ENCODE peak calls at places on chromosomes 11 and 22, in seven cellular contexts. N is fibroblast of the aortic adventitia, X is thoracic aorta, S is AG04449, H is A549, A is adrenal gland, W is cardiac fibroblast. Z is an unnamed sample.

GRCh38 chr11:35083181-35084061 is 55.5 kb upstream of the CD44 start:
- DNase-seq in N (peak), X (peak), S (peak), H (peak), A (no peak), W (peak), Z (peak)

GRCh38 chr11:118672865-118673264 is 6.6 kb downstream of the TREH start:
- DNase-seq in N (no peak), X (no peak), S (no peak), H (no peak), A (no peak), W (no peak), Z (peak)

GRCh38 chr11:78244546-78245315 is 56.0 kb downstream of the USP35 start:
- DNase-seq in N (peak), X (no peak), S (no peak), H (no peak), A (no peak), W (peak), Z (peak)

GRCh38 chr22:50678651-50679521 is 6.3 kb downstream of the SHANK3 start:
- DNase-seq in N (no peak), X (no peak), S (no peak), H (no peak), A (no peak), W (no peak), Z (no peak)

GRCh38 chr11:96090711-96091110 is 166.8 kb upstream of the MTMR2 start:
- DNase-seq in N (peak), X (no peak), S (peak), H (no peak), A (no peak), W (peak), Z (peak)

GRCh38 chr11:69511358-69512015 is 30.0 kb downstream of the LINC01488 start:
- DNase-seq in N (peak), X (no peak), S (no peak), H (no peak), A (no peak), W (peak), Z (peak)

GRCh38 chr22:46098525-46099475 is 51.5 kb upstream of the PPARA start:
- DNase-seq in N (no peak), X (no peak), S (no peak), H (no peak), A (no peak), W (no peak), Z (no peak)

GRCh38 chr11:123690490-123690889 is 36.1 kb upstream of the SCN3B start:
- DNase-seq in N (peak), X (no peak), S (no peak), H (peak), A (no peak), W (peak), Z (peak)

GRCh38 chr11:111672949-111673348 is 70.7 kb downstream of the SIK2 start:
- DNase-seq in N (no peak), X (no peak), S (no peak), H (no peak), A (no peak), W (no peak), Z (no peak)

GRCh38 chr11:34423300-34423699 is 15.4 kb upstream of the CAT start:
- DNase-seq in N (no peak), X (no peak), S (no peak), H (no peak), A (no peak), W (no peak), Z (no peak)

GRCh38 chr22:19422440-19423301 is 8.9 kb downstream of the HIRA start:
- DNase-seq in N (no peak), X (no peak), S (no peak), H (no peak), A (no peak), W (no peak), Z (no peak)

GRCh38 chr22:41380993-41381328 is 781 bp upstream of the TEF start:
- DNase-seq in N (peak), X (peak), S (peak), H (peak), A (peak), W (peak), Z (peak)

GRCh38 chr11:96228472-96228871 is 114.5 kb downstream of the MAML2 start:
- DNase-seq in N (peak), X (peak), S (peak), H (no peak), A (peak), W (peak), Z (peak)

GRCh38 chr11:69295995-69296889 is 2.3 kb downstream of the MYEOV start:
- DNase-seq in N (peak), X (no peak), S (no peak), H (no peak), A (peak), W (peak), Z (peak)

GRCh38 chr22:46035742-46036557 is 59.0 kb upstream of the WNT7B start:
- DNase-seq in N (peak), X (peak), S (peak), H (peak), A (peak), W (peak), Z (peak)

GRCh38 chr11:57800444-57801184 is 39.0 kb downstream of the CTNND1 start:
- DNase-seq in N (peak), X (no peak), S (no peak), H (peak), A (no peak), W (peak), Z (peak)

GRCh38 chr11:46294365-46295309 is 17.2 kb downstream of the CREB3L1 start:
- DNase-seq in N (peak), X (no peak), S (peak), H (no peak), A (peak), W (peak), Z (peak)

GRCh38 chr22:22474733-22475132 is 33.8 kb downstream of the ZNF280B start:
- DNase-seq in N (no peak), X (no peak), S (no peak), H (no peak), A (no peak), W (no peak), Z (no peak)

GRCh38 chr11:88064097-88064705 is 111.0 kb downstream of the RAB38 start:
- DNase-seq in N (no peak), X (no peak), S (no peak), H (no peak), A (no peak), W (no peak), Z (no peak)

GRCh38 chr11:35144811-35145210 is 5.8 kb downstream of the CD44 start:
- DNase-seq in N (peak), X (no peak), S (no peak), H (no peak), A (no peak), W (peak), Z (peak)

GRCh38 chr11:65391007-65391406 is 4.6 kb downstream of the FRMD8 start:
- DNase-seq in N (no peak), X (no peak), S (no peak), H (peak), A (peak), W (peak), Z (peak)

GRCh38 chr11:2663915-2664314 is 35.9 kb downstream of the KCNQ1OT1 start:
- DNase-seq in N (no peak), X (no peak), S (no peak), H (no peak), A (no peak), W (no peak), Z (no peak)

GRCh38 chr11:69643646-69644045 is 2.7 kb downstream of the CCND1 start:
- DNase-seq in N (no peak), X (no peak), S (no peak), H (no peak), A (no peak), W (no peak), Z (no peak)

GRCh38 chr11:1805525-1805924 is 29.3 kb upstream of the SYT8 start:
- DNase-seq in N (no peak), X (no peak), S (no peak), H (no peak), A (peak), W (no peak), Z (no peak)

GRCh38 chr11:26278354-26278753 is 53.6 kb upstream of the ANO3 start:
- DNase-seq in N (no peak), X (no peak), S (no peak), H (no peak), A (no peak), W (no peak), Z (no peak)
- TF ChIP-seq CTCF in N (no peak), X (no peak), S (no peak), H (no peak), A (no peak), W (no peak), Z (no peak)

DNA sequence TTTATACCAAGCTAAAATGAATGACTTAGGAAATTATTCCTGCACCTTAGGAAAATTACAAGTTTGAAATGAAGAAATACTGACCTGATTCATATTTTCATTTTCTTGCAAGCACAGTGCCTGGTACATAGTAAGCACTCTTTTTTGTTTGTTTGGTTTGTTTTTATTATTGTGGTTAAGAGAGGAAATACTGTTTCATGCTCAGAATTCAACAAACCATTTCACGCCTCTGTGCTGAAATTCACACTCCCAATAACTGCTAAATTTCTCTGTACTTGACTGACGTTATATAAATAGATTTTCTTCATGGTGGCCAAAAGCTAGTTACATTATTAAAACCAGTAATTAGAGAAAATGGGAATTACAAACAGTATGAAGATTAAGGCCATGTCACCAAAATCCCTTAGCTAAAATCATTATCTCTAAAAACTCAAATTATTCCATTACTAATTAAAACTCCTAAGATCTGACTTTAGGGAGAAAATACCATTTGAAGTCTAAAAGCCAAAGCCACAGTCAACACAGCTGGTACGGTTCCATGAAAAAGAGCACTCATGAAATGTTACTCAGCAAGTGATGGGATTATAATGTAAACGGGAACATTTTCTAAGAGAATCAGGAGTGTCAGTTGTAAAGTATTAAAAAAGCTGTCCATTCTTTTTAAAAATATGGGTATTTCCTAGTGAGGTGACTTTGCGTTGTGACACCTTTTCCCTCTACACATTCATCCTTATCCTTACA is 77.8 kb upstream of the DDI1 start:
- DNase-seq in N (no peak), X (no peak), S (no peak), H (no peak), A (no peak), W (no peak), Z (no peak)
- H3K4me3 ChIP-seq in N (no peak), X (no peak), S (no peak), H (no peak), A (no peak), W (no peak), Z (no peak)

DNA sequence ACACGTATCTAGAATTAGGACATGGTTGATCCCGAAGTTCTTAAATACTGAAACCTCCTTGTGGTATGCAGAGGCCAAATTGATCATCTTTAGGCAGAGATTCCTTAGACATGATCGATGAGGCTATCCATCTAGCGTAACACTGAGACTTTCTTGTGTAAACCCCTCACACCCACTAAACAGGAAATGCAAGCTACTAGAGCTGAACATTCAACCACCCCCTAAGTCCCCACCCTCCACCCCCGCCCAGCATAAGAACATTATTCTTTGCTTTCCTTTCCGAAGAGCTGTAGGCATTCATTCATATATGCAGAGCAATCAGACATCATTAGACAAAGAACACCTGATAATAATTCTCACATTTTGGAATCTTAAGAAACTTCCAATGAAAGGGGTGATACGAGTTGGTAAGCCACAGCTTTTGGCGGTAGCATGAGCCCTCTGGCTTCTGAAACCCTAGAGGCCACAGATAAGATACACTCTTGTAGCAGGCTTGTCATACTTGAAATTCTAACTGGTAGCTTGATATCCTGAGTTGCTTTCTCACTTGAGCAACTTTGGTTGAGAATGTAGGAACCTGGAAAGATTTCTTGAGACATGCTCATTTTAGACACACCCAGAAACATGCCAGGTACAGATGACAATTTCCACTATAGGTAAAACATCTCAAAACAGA is 42.2 kb downstream of the FLI1 start:
- DNase-seq in N (no peak), X (no peak), S (no peak), H (no peak), A (no peak), W (no peak), Z (no peak)
- TF ChIP-seq CTCF in N (no peak), X (no peak), S (no peak), H (no peak), A (no peak), W (no peak), Z (no peak)

GRCh38 chr22:43211941-43212433 is 25.1 kb upstream of the TTLL12 start:
- DNase-seq in N (no peak), X (no peak), S (no peak), H (no peak), A (no peak), W (no peak), Z (no peak)
- H3K4me3 ChIP-seq in N (no peak), X (no peak), S (no peak), H (no peak), A (no peak), W (no peak), Z (no peak)

GRCh38 chr11:120756931-120757330 is 245.4 kb downstream of the GRIK4 start:
- DNase-seq in N (no peak), X (no peak), S (no peak), H (no peak), A (no peak), W (no peak), Z (no peak)
- TF ChIP-seq CTCF in N (no peak), X (no peak), S (no peak), H (no peak), A (no peak), W (no peak), Z (no peak)

GRCh38 chr11:76802151-76802550 is 19.0 kb downstream of the TSKU start:
- DNase-seq in N (no peak), X (no peak), S (no peak), H (no peak), A (no peak), W (no peak), Z (no peak)

GRCh38 chr11:76802621-76803020 is 19.5 kb downstream of the TSKU start:
- DNase-seq in N (no peak), X (no peak), S (no peak), H (no peak), A (no peak), W (no peak), Z (no peak)

GRCh38 chr11:76803023-76803422 is 19.9 kb downstream of the TSKU start:
- DNase-seq in N (peak), X (no peak), S (no peak), H (no peak), A (no peak), W (peak), Z (peak)

GRCh38 chr11:76805206-76805913 is 22.2 kb downstream of the TSKU start:
- DNase-seq in N (no peak), X (no peak), S (no peak), H (no peak), A (no peak), W (no peak), Z (peak)

GRCh38 chr11:76803811-76804600 is 20.9 kb downstream of the TSKU start:
- DNase-seq in N (peak), X (no peak), S (no peak), H (peak), A (no peak), W (peak), Z (peak)
- H3K4me3 ChIP-seq in N (no peak), X (no peak), S (no peak), H (no peak), A (no peak), W (no peak), Z (no peak)

DNA sequence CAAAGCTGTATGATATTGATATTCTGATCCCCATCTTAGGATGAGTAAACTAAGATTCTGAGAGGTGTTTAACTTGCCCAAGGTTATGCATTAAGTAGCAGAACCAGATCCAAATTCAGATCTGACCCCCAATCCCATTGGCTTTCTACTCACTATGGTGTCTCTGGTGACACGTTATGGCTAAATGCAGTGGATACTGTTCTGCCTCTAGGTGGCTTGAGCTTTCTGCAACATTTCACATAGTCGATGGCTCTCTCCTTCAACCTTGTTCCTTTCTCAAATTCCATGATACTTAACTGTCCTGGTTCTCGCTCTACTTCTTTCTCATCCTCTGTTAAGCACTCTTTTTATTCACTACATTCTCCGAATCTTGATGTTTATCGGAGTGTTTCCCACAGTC is 9.4 kb downstream of the C11orf97 start:
- DNase-seq in N (peak), X (no peak), S (no peak), H (peak), A (no peak), W (peak), Z (peak)
- TF ChIP-seq CTCF in N (peak), X (peak), S (peak), H (no peak), A (peak), W (peak), Z (peak)

DNA sequence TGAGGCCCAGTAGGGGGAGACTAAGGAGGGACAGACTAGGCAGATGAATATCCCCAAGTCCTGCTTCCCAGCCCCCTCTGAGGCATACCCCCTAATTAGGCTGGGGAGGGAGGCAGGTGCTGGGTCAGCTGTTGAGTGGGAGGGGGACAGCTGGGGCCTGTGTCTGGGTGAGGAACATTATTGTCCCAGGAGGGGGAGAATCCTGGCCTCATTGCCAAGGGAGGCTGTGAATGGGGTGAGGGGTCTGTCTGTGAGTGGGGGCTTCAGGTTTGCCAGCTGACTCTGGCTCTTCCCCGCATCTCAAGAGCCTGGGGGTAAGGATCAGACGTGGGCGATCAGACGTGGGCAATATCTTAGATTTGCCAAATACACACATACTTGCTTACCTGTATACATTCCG is 2.1 kb downstream of the INPPL1 start:
- DNase-seq in N (no peak), X (no peak), S (no peak), H (no peak), A (no peak), W (no peak), Z (no peak)
- H3K4me3 ChIP-seq in N (no peak), X (no peak), S (peak), H (no peak), A (no peak), W (no peak), Z (no peak)